ENCODE peak calls at places on chromosome 15, in eight cellular contexts. One of them, this sample, is unnamed.
A peak's percentile ranks its signal among the peaks of the same experiment; 100 is the strongest.

GRCh38 chr15:78682013-78682651 is 41.1 kb upstream of the CHRNB4 start:
- DNase-seq in right cardiac atrium: no peak
- DNase-seq in astrocyte: no peak
- DNase-seq in PC-9: no peak
- DNase-seq in endodermal cell: no peak
- DNase-seq in fibroblast of the aortic adventitia: no peak
- DNase-seq in fibroblast of pulmonary artery: no peak
- DNase-seq in IMR-90: no peak
- DNase-seq in this sample: no peak

GRCh38 chr15:47504624-47505256 is 212.6 kb upstream of the SEMA6D start:
- DNase-seq in PC-9: no peak
- DNase-seq in fibroblast of pulmonary artery: no peak
- DNase-seq in astrocyte: no peak
- DNase-seq in endodermal cell: no peak
- DNase-seq in right cardiac atrium: no peak
- DNase-seq in fibroblast of the aortic adventitia: no peak
- DNase-seq in IMR-90: no peak
- DNase-seq in this sample: no peak

GRCh38 chr15:76866716-76867321 is 38.3 kb downstream of the SCAPER start:
- DNase-seq in fibroblast of the aortic adventitia: peak; percentile 69
- DNase-seq in right cardiac atrium: no peak
- DNase-seq in astrocyte: peak; percentile 18
- DNase-seq in IMR-90: peak; percentile 58
- DNase-seq in PC-9: peak; percentile 2
- DNase-seq in endodermal cell: no peak
- DNase-seq in fibroblast of pulmonary artery: peak; percentile 65
- DNase-seq in this sample: peak; percentile 71

GRCh38 chr15:52078876-52079700 is 33.5 kb downstream of the BCL2L10 start:
- DNase-seq in right cardiac atrium: peak; percentile 95
- DNase-seq in IMR-90: peak; percentile 56
- DNase-seq in endodermal cell: peak; percentile 96
- DNase-seq in fibroblast of pulmonary artery: peak; percentile 73
- DNase-seq in fibroblast of the aortic adventitia: peak; percentile 71
- DNase-seq in astrocyte: no peak
- DNase-seq in PC-9: peak; percentile 60
- DNase-seq in this sample: peak; percentile 93

GRCh38 chr15:66046751-66047150 is 177.5 kb downstream of the RAB11A start:
- DNase-seq in PC-9: no peak
- DNase-seq in astrocyte: no peak
- DNase-seq in right cardiac atrium: no peak
- DNase-seq in endodermal cell: no peak
- DNase-seq in fibroblast of pulmonary artery: no peak
- DNase-seq in fibroblast of the aortic adventitia: no peak
- DNase-seq in IMR-90: no peak
- DNase-seq in this sample: no peak

GRCh38 chr15:31857194-31857593 is 173.1 kb upstream of the CHRNA7 start:
- DNase-seq in right cardiac atrium: peak; percentile 21
- DNase-seq in endodermal cell: peak; percentile 83
- DNase-seq in fibroblast of pulmonary artery: no peak
- DNase-seq in fibroblast of the aortic adventitia: no peak
- DNase-seq in astrocyte: no peak
- DNase-seq in PC-9: no peak
- DNase-seq in IMR-90: no peak
- DNase-seq in this sample: peak; percentile 44

GRCh38 chr15:63348392-63348791 is 33.3 kb downstream of the CA12 start:
- DNase-seq in fibroblast of the aortic adventitia: peak; percentile 83
- DNase-seq in endodermal cell: no peak
- DNase-seq in PC-9: peak; percentile 44
- DNase-seq in fibroblast of pulmonary artery: peak; percentile 82
- DNase-seq in astrocyte: peak; percentile 49
- DNase-seq in right cardiac atrium: peak; percentile 88
- DNase-seq in IMR-90: peak; percentile 63
- DNase-seq in this sample: peak; percentile 48

GRCh38 chr15:82168757-82169156 is 93.8 kb downstream of the EFL1 start:
- DNase-seq in right cardiac atrium: no peak
- DNase-seq in fibroblast of pulmonary artery: no peak
- DNase-seq in endodermal cell: no peak
- DNase-seq in IMR-90: no peak
- DNase-seq in PC-9: no peak
- DNase-seq in astrocyte: no peak
- DNase-seq in fibroblast of the aortic adventitia: no peak
- DNase-seq in this sample: no peak

GRCh38 chr15:79815468-79815867 is 81.3 kb downstream of the MTHFS start:
- DNase-seq in IMR-90: no peak
- DNase-seq in right cardiac atrium: peak; percentile 68
- DNase-seq in endodermal cell: no peak
- DNase-seq in fibroblast of the aortic adventitia: no peak
- DNase-seq in astrocyte: no peak
- DNase-seq in fibroblast of pulmonary artery: no peak
- DNase-seq in PC-9: no peak
- DNase-seq in this sample: no peak

GRCh38 chr15:90002428-90002844 is 1.3 kb downstream of the ZNF710 start:
- DNase-seq in endodermal cell: peak; percentile 77
- DNase-seq in fibroblast of pulmonary artery: peak; percentile 30
- DNase-seq in right cardiac atrium: peak; percentile 75
- DNase-seq in IMR-90: peak; percentile 46
- DNase-seq in fibroblast of the aortic adventitia: peak; percentile 44
- DNase-seq in astrocyte: peak; percentile 29
- DNase-seq in PC-9: no peak
- DNase-seq in this sample: peak; percentile 83

GRCh38 chr15:90006217-90007088 is 5.3 kb downstream of the ZNF710 start:
- DNase-seq in IMR-90: no peak
- DNase-seq in fibroblast of pulmonary artery: no peak
- DNase-seq in endodermal cell: peak; percentile 38
- DNase-seq in right cardiac atrium: no peak
- DNase-seq in PC-9: no peak
- DNase-seq in fibroblast of the aortic adventitia: no peak
- DNase-seq in astrocyte: no peak
- DNase-seq in this sample: no peak

GRCh38 chr15:90004671-90005070 is 3.5 kb downstream of the ZNF710 start:
- DNase-seq in fibroblast of the aortic adventitia: peak; percentile 96
- DNase-seq in right cardiac atrium: peak; percentile 60
- DNase-seq in endodermal cell: no peak
- DNase-seq in fibroblast of pulmonary artery: peak; percentile 95
- DNase-seq in IMR-90: peak; percentile 99
- DNase-seq in PC-9: no peak
- DNase-seq in astrocyte: peak; percentile 96
- DNase-seq in this sample: no peak

GRCh38 chr15:90003736-90004135 is 2.6 kb downstream of the ZNF710 start:
- DNase-seq in PC-9: no peak
- DNase-seq in fibroblast of pulmonary artery: no peak
- DNase-seq in fibroblast of the aortic adventitia: no peak
- DNase-seq in right cardiac atrium: no peak
- DNase-seq in IMR-90: no peak
- DNase-seq in endodermal cell: no peak
- DNase-seq in astrocyte: no peak
- DNase-seq in this sample: no peak

GRCh38 chr15:90004252-90004651 is 3.1 kb downstream of the ZNF710 start:
- DNase-seq in fibroblast of the aortic adventitia: peak; percentile 59
- DNase-seq in IMR-90: no peak
- DNase-seq in fibroblast of pulmonary artery: peak; percentile 32
- DNase-seq in astrocyte: no peak
- DNase-seq in endodermal cell: peak; percentile 61
- DNase-seq in right cardiac atrium: peak; percentile 71
- DNase-seq in PC-9: no peak
- DNase-seq in this sample: no peak
- H3K4me3 ChIP-seq in fibroblast of the aortic adventitia: peak overlapping the region; percentile 46
- H3K4me3 ChIP-seq in IMR-90: peak overlapping the region; percentile 5
- H3K4me3 ChIP-seq in fibroblast of pulmonary artery: no peak overlapping the region
- H3K4me3 ChIP-seq in astrocyte: peak overlapping the region; percentile 15
- H3K4me3 ChIP-seq in endodermal cell: peak overlapping the region; percentile 84
- H3K4me3 ChIP-seq in right cardiac atrium: no peak overlapping the region
- H3K4me3 ChIP-seq in PC-9: peak overlapping the region; percentile 36
- H3K4me3 ChIP-seq in this sample: peak overlapping the region; percentile 82

GRCh38 chr15:38623744-38624143 is 59.1 kb upstream of the RASGRP1 start:
- DNase-seq in astrocyte: no peak
- DNase-seq in fibroblast of pulmonary artery: no peak
- DNase-seq in right cardiac atrium: peak; percentile 72
- DNase-seq in fibroblast of the aortic adventitia: peak; percentile 10
- DNase-seq in PC-9: no peak
- DNase-seq in endodermal cell: no peak
- DNase-seq in IMR-90: no peak
- DNase-seq in this sample: no peak

GRCh38 chr15:38626443-38627050 is 61.9 kb upstream of the RASGRP1 start:
- DNase-seq in fibroblast of pulmonary artery: no peak
- DNase-seq in fibroblast of the aortic adventitia: no peak
- DNase-seq in right cardiac atrium: no peak
- DNase-seq in IMR-90: no peak
- DNase-seq in PC-9: no peak
- DNase-seq in astrocyte: no peak
- DNase-seq in endodermal cell: no peak
- DNase-seq in this sample: peak; percentile 50

GRCh38 chr15:38627684-38628277 is 63.2 kb upstream of the RASGRP1 start:
- DNase-seq in PC-9: no peak
- DNase-seq in fibroblast of the aortic adventitia: no peak
- DNase-seq in endodermal cell: no peak
- DNase-seq in fibroblast of pulmonary artery: no peak
- DNase-seq in IMR-90: no peak
- DNase-seq in astrocyte: no peak
- DNase-seq in right cardiac atrium: no peak
- DNase-seq in this sample: no peak

GRCh38 chr15:38624248-38625214 is 59.9 kb upstream of the RASGRP1 start:
- DNase-seq in PC-9: no peak
- DNase-seq in endodermal cell: no peak
- DNase-seq in IMR-90: no peak
- DNase-seq in right cardiac atrium: peak; percentile 56
- DNase-seq in astrocyte: no peak
- DNase-seq in fibroblast of pulmonary artery: no peak
- DNase-seq in fibroblast of the aortic adventitia: peak; percentile 37
- DNase-seq in this sample: no peak

GRCh38 chr15:38625886-38626285 is 61.3 kb upstream of the RASGRP1 start:
- DNase-seq in endodermal cell: no peak
- DNase-seq in IMR-90: no peak
- DNase-seq in astrocyte: no peak
- DNase-seq in fibroblast of the aortic adventitia: no peak
- DNase-seq in PC-9: no peak
- DNase-seq in right cardiac atrium: no peak
- DNase-seq in fibroblast of pulmonary artery: no peak
- DNase-seq in this sample: no peak
- H3K4me3 ChIP-seq in endodermal cell: no peak overlapping the region
- H3K4me3 ChIP-seq in IMR-90: no peak overlapping the region
- H3K4me3 ChIP-seq in astrocyte: no peak overlapping the region
- H3K4me3 ChIP-seq in fibroblast of the aortic adventitia: no peak overlapping the region
- H3K4me3 ChIP-seq in PC-9: no peak overlapping the region
- H3K4me3 ChIP-seq in right cardiac atrium: no peak overlapping the region
- H3K4me3 ChIP-seq in fibroblast of pulmonary artery: no peak overlapping the region
- H3K4me3 ChIP-seq in this sample: no peak overlapping the region

DNA sequence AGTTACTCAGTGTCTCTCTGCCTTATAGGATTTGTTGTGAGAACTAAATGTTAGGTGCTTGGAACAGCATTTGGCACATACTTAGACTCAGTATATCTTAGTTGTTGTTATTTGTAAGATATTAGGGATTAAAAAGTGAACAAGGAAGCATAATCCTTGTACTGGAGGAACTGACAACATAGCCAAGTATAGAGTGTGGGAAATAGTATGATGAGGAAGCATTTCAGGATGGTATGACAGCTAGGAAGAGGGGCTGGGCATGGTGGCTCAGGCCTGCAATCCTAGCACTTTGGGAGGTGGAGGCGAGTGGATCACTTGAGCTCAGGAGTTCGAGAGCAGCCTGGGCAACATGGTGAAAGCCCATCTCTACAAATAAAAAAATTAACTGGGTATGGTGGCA is 16.6 kb upstream of the GCNT3 start:
- DNase-seq in astrocyte: no peak
- DNase-seq in right cardiac atrium: no peak
- DNase-seq in endodermal cell: no peak
- DNase-seq in fibroblast of the aortic adventitia: no peak
- DNase-seq in PC-9: no peak
- DNase-seq in fibroblast of pulmonary artery: no peak
- DNase-seq in IMR-90: no peak
- DNase-seq in this sample: no peak
- H3K4me3 ChIP-seq in astrocyte: no peak overlapping the region
- H3K4me3 ChIP-seq in right cardiac atrium: no peak overlapping the region
- H3K4me3 ChIP-seq in endodermal cell: no peak overlapping the region
- H3K4me3 ChIP-seq in fibroblast of the aortic adventitia: no peak overlapping the region
- H3K4me3 ChIP-seq in PC-9: no peak overlapping the region
- H3K4me3 ChIP-seq in fibroblast of pulmonary artery: no peak overlapping the region
- H3K4me3 ChIP-seq in IMR-90: no peak overlapping the region
- H3K4me3 ChIP-seq in this sample: no peak overlapping the region

GRCh38 chr15:45642203-45642932 is 7.5 kb downstream of the SQOR start:
- DNase-seq in endodermal cell: no peak
- DNase-seq in fibroblast of the aortic adventitia: peak; percentile 97
- DNase-seq in right cardiac atrium: peak; percentile 78
- DNase-seq in fibroblast of pulmonary artery: peak; percentile 93
- DNase-seq in astrocyte: peak; percentile 86
- DNase-seq in PC-9: peak; percentile 22
- DNase-seq in IMR-90: peak; percentile 89
- DNase-seq in this sample: no peak

GRCh38 chr15:45647828-45648227 is 13.0 kb downstream of the SQOR start:
- DNase-seq in fibroblast of pulmonary artery: no peak
- DNase-seq in astrocyte: no peak
- DNase-seq in PC-9: no peak
- DNase-seq in IMR-90: no peak
- DNase-seq in right cardiac atrium: no peak
- DNase-seq in fibroblast of the aortic adventitia: no peak
- DNase-seq in endodermal cell: no peak
- DNase-seq in this sample: no peak

GRCh38 chr15:45644437-45644836 is 9.6 kb downstream of the SQOR start:
- DNase-seq in fibroblast of pulmonary artery: no peak
- DNase-seq in fibroblast of the aortic adventitia: no peak
- DNase-seq in right cardiac atrium: no peak
- DNase-seq in IMR-90: no peak
- DNase-seq in astrocyte: no peak
- DNase-seq in endodermal cell: no peak
- DNase-seq in PC-9: no peak
- DNase-seq in this sample: no peak

GRCh38 chr15:45646220-45646619 is 11.4 kb downstream of the SQOR start:
- DNase-seq in endodermal cell: no peak
- DNase-seq in right cardiac atrium: no peak
- DNase-seq in fibroblast of the aortic adventitia: peak; percentile 71
- DNase-seq in fibroblast of pulmonary artery: peak; percentile 63
- DNase-seq in PC-9: no peak
- DNase-seq in astrocyte: peak; percentile 36
- DNase-seq in IMR-90: peak; percentile 79
- DNase-seq in this sample: no peak

DNA sequence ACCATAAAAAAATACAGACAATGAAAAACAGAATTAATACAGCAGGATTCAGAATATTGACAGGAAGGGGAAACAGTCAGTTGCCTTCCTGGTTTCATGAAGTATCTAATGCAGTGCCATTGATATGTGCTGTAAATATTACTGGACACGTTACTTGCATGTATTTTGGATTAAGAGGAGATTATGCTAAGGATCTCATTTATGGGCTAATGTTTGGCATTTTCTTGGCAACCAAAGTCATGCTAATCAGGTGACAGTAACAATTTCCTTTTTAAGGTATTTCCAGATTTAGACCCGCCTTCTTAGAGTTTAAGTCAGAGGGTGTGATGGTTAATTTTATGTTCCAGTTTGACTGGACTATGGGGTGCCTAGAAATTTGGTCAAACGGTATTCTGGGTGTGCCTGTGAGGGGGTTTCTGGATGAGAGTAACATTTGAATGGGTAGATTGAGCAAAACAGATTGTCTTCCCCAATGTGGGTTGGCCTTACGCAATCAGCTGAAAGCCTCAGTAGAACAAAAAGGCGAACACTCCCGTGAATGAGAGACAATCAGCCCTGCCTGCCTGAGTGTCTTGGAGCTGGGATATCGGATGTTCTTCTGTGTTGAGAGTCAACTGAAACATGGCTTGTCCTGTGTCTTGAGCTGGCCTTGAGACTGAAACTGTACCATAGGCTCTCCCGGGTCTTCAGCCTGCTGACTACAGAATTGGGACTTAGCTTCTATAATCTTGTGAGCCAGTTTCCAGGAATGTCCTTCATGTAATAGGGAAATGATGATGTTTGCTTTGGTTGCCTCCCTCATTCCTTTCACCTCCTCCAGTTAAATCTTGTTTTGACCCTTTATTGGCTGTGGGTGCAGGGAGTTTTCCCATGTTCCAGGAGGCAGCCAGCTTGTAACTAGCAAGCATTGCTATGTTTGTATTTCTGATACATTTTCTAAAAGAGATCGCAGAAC is 10.5 kb downstream of the SQOR start:
- DNase-seq in IMR-90: peak; percentile 86
- DNase-seq in endodermal cell: no peak
- DNase-seq in fibroblast of the aortic adventitia: peak; percentile 94
- DNase-seq in PC-9: no peak
- DNase-seq in fibroblast of pulmonary artery: peak; percentile 95
- DNase-seq in right cardiac atrium: peak; percentile 57
- DNase-seq in astrocyte: peak; percentile 66
- DNase-seq in this sample: no peak
- H3K4me3 ChIP-seq in IMR-90: no peak overlapping the region
- H3K4me3 ChIP-seq in endodermal cell: no peak overlapping the region
- H3K4me3 ChIP-seq in fibroblast of the aortic adventitia: peak overlapping the region; percentile 50
- H3K4me3 ChIP-seq in PC-9: no peak overlapping the region
- H3K4me3 ChIP-seq in fibroblast of pulmonary artery: no peak overlapping the region
- H3K4me3 ChIP-seq in right cardiac atrium: no peak overlapping the region
- H3K4me3 ChIP-seq in astrocyte: no peak overlapping the region
- H3K4me3 ChIP-seq in this sample: no peak overlapping the region